ENCODE peak calls at places on chromosome 9, in six cellular contexts. V is IMR-90, Z is cardiac muscle cell, F is dorsolateral prefrontal cortex, Y is lower lobe of right lung, X is heart right ventricle. Q is an unnamed sample.

GRCh38 chr9:95570150-95570549 is 53.4 kb upstream of the PTCH1 start:
- DNase-seq in V (peak; percentile 23), Z (peak; percentile 43), F (no peak), Y (no peak), X (no peak), Q (no peak)

GRCh38 chr9:16282216-16282615 is 588.3 kb downstream of the BNC2 start:
- DNase-seq in V (peak; percentile 75), Z (peak; percentile 29), F (no peak), Y (no peak), X (no peak), Q (no peak)

GRCh38 chr9:129405831-129406220 is 215.1 kb downstream of the C9orf50 start:
- DNase-seq in V (no peak), Z (no peak), F (no peak), Y (peak; percentile 32), X (no peak), Q (peak; percentile 3)

GRCh38 chr9:126461608-126462007 is 135.0 kb downstream of the MVB12B start:
- DNase-seq in V (no peak), Z (no peak), F (no peak), Y (no peak), X (no peak), Q (no peak)

GRCh38 chr9:976258-976804 is at the start of gene DMRT3:
- DNase-seq in V (no peak), Z (no peak), F (no peak), Y (no peak), X (no peak), Q (no peak)

GRCh38 chr9:8420416-8420815 is 620.8 kb upstream of the DMAC1 start:
- DNase-seq in V (no peak), Z (no peak), F (no peak), Y (no peak), X (no peak), Q (no peak)

GRCh38 chr9:109467936-109468335 is 30.2 kb downstream of the PTPN3 start:
- DNase-seq in V (peak; percentile 28), Z (peak; percentile 48), F (no peak), Y (no peak), X (no peak), Q (no peak)

GRCh38 chr9:127123239-127123935 is 952 bp upstream of the ANGPTL2 start:
- DNase-seq in V (no peak), Z (no peak), F (no peak), Y (no peak), X (no peak), Q (no peak)

GRCh38 chr9:89430995-89431394 is 66.9 kb downstream of the SEMA4D start:
- DNase-seq in V (no peak), Z (no peak), F (no peak), Y (no peak), X (no peak), Q (no peak)

GRCh38 chr9:76564300-76564699 is 105.3 kb downstream of the GCNT1 start:
- DNase-seq in V (peak; percentile 47), Z (no peak), F (no peak), Y (no peak), X (no peak), Q (no peak)

GRCh38 chr9:27352457-27353188 is 55.7 kb upstream of the EQTN start:
- DNase-seq in V (no peak), Z (no peak), F (no peak), Y (no peak), X (no peak), Q (no peak)

GRCh38 chr9:98772364-98773155 is 23.8 kb downstream of the ANKS6 start:
- DNase-seq in V (no peak), Z (no peak), F (no peak), Y (no peak), X (no peak), Q (no peak)

GRCh38 chr9:6354072-6354686 is 26.0 kb downstream of the TPD52L3 start:
- DNase-seq in V (peak; percentile 77), Z (peak; percentile 85), F (no peak), Y (no peak), X (no peak), Q (no peak)

GRCh38 chr9:98255064-98255577 is 328 bp downstream of the TBC1D2 start:
- DNase-seq in V (peak; percentile 61), Z (peak; percentile 52), F (no peak), Y (peak; percentile 57), X (no peak), Q (no peak)

GRCh38 chr9:6014668-6015270 is 655 bp downstream of the RANBP6 start:
- DNase-seq in V (peak; percentile 84), Z (peak; percentile 60), F (no peak), Y (no peak), X (no peak), Q (no peak)

GRCh38 chr9:9504869-9505268 is 1107.9 kb downstream of the PTPRD start:
- DNase-seq in V (no peak), Z (no peak), F (no peak), Y (no peak), X (no peak), Q (no peak)

GRCh38 chr9:133121200-133122166 is at the start of gene RALGDS:
- DNase-seq in V (peak; percentile 75), Z (peak; percentile 88), F (peak; percentile 89), Y (peak; percentile 93), X (peak; percentile 93), Q (peak; percentile 91)

GRCh38 chr9:133119461-133120342 is 1.3 kb downstream of the RALGDS start:
- DNase-seq in V (peak; percentile 4), Z (peak; percentile 44), F (no peak), Y (peak; percentile 47), X (peak; percentile 33), Q (peak; percentile 42)

GRCh38 chr9:133119039-133119438 is 2.0 kb downstream of the RALGDS start:
- DNase-seq in V (no peak), Z (no peak), F (peak; percentile 83), Y (peak; percentile 54), X (peak; percentile 64), Q (peak; percentile 55)

GRCh38 chr9:133122167-133122550 is 1.1 kb upstream of the RALGDS start:
- DNase-seq in V (no peak), Z (no peak), F (no peak), Y (no peak), X (no peak), Q (no peak)

DNA sequence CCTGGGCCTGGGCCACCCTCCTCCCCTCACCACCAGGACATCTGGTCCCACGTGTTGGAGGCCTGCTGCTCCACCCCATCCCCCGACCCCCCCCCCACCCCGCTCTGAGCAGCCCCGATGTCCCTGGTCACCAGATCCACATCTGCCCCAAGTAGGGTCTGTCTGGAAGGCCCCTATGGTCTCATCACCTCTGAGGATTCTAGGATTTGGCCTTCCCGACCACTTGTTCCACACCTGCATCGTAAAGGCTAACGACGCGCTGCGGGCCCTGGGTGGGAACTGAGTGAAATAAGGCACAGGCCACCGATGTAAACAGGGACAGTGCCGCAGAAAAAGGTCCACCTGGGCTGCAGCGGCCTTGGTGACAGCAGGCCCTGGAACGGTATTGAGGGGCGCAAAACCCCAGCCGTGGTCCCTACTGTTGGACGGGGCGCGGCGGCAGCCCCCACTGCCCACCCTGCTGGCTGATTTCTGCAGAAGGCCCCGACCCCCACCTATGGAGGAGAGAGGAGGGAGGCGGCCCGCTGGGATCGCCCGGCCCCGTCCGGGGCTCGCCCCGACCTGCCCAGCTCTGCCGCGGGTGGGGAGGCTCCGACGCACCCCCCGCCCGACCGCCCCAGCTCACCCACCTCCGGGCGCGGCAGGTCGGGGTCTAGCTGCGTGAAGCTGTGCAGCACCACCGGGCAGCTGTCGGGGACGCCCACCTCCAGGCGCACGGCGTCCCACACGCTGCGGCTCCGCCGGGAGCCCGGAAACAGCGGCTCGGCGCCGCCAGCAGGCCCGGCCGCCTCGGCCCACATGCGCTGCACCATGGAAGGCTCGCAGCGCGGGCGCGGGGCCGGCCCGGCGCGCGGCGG is 469 bp downstream of the RALGDS start:
- DNase-seq in V (no peak), Z (no peak), F (no peak), Y (no peak), X (peak; percentile 25), Q (no peak)
- H3K27ac ChIP-seq in V (peak overlapping the region; percentile 66), Z (peak overlapping the region; percentile 34), F (peak overlapping the region; percentile 98), Y (peak overlapping the region; percentile 89), X (peak overlapping the region; percentile 93), Q (peak overlapping the region; percentile 95)

DNA sequence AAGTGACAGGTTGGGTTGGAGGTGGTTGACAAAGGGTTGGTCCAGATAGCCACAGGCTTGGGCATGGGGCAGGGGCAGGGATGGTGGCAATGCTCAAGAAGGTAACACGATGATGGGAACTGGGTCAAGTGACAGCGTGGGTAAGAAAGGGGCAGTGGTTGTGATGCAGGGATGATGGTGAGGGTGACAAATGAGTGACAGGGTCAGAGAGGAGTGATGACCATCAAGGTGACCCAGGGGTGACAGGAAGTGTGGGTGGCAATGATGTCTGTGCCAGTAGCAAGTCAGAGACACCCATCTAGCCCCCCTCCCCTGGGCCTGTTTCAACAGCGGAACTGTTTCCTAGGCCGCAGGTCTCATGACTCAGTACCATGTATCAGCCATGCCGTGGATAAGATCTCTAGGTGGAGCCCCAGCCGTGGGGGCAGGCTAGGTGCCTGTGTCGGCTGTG is 20.5 kb downstream of the AQP3 start:
- DNase-seq in V (no peak), Z (no peak), F (no peak), Y (no peak), X (no peak), Q (no peak)
- TF ChIP-seq CTCF in V (no peak), Z (no peak), F (no peak), Y (no peak), X (no peak), Q (no peak)

GRCh38 chr9:130421802-130422276 is 22.9 kb upstream of the ASS1 start:
- DNase-seq in V (peak; percentile 91), Z (peak; percentile 59), F (no peak), Y (no peak), X (no peak), Q (no peak)
- H3K27ac ChIP-seq in V (peak overlapping the region; percentile 21), Z (no peak overlapping the region), F (no peak overlapping the region), Y (no peak overlapping the region), X (no peak overlapping the region), Q (no peak overlapping the region)

GRCh38 chr9:131406567-131407436 is 12.9 kb downstream of the PRRC2B start:
- DNase-seq in V (no peak), Z (no peak), F (no peak), Y (no peak), X (no peak), Q (no peak)
- TF ChIP-seq CTCF in V (no peak), Z (no peak), F (no peak), Y (no peak), X (no peak), Q (no peak)

DNA sequence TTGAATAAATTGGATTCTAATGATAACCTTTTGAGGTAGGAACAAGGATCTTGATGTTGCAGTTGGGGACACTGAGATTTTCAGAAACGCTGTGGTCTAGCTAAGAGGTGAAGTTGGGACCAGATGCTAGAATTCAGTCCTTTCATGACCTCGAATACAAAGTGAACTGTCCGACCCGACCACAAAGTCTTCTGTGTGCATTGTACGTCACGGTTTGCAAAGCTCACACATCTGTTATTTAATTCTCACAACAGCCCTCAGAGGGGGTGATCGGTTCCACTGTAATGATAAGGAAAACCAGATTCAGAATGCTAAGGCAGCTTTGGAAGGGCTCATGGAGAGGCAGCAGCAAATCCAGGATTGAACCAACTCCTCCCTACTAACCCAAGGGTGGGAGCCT is 16.6 kb upstream of the KIF12 start:
- DNase-seq in V (no peak), Z (no peak), F (no peak), Y (no peak), X (no peak), Q (no peak)
- H3K27ac ChIP-seq in V (no peak overlapping the region), Z (no peak overlapping the region), F (no peak overlapping the region), Y (no peak overlapping the region), X (no peak overlapping the region), Q (peak overlapping the region; percentile 67)

GRCh38 chr9:122186301-122186700 is 26.6 kb downstream of the MORN5 start:
- DNase-seq in V (no peak), Z (no peak), F (no peak), Y (no peak), X (no peak), Q (no peak)
- TF ChIP-seq CTCF in V (no peak), Z (no peak), F (no peak), Y (no peak), X (no peak), Q (no peak)